ENCODE peak calls at places on chromosomes 1 and 21, in eight cellular contexts. P, T, B, L, H, G, C and W are unnamed samples.

GRCh38 chr1:150192012-150192411 is 42.3 kb downstream of the PLEKHO1 start:
- DNase-seq in P (peak), T (no peak), B (peak), L (no peak), H (peak), G (no peak), C (no peak), W (peak)

GRCh38 chr1:206699626-206700025 is 14.9 kb downstream of the MAPKAPK2 start:
- DNase-seq in P (peak), T (no peak), B (no peak), L (no peak), H (no peak), G (no peak), C (peak), W (no peak)

GRCh38 chr1:235739124-235739523 is 89.5 kb upstream of the GNG4 start:
- DNase-seq in P (peak), T (no peak), B (peak), L (no peak), H (peak), G (peak), C (no peak), W (no peak)

GRCh38 chr1:47866631-47867446 is 130.3 kb downstream of the TRABD2B start:
- DNase-seq in P (peak), T (no peak), B (no peak), L (no peak), H (no peak), G (no peak), C (no peak), W (no peak)

GRCh38 chr1:18481190-18481920 is 625 bp downstream of the KLHDC7A start:
- DNase-seq in P (no peak), T (no peak), B (no peak), L (no peak), H (no peak), G (no peak), C (no peak), W (peak)

GRCh38 chr21:46295996-46296752 is 10.0 kb downstream of the YBEY start:
- DNase-seq in P (peak), T (peak), B (peak), L (no peak), H (peak), G (peak), C (peak), W (no peak)

GRCh38 chr1:213623103-213623581 is 364.6 kb upstream of the PROX1 start:
- DNase-seq in P (no peak), T (peak), B (no peak), L (no peak), H (no peak), G (no peak), C (no peak), W (no peak)

GRCh38 chr1:61083014-61083798 is 845 bp downstream of the NFIA start:
- DNase-seq in P (peak), T (peak), B (no peak), L (no peak), H (no peak), G (no peak), C (peak), W (no peak)

GRCh38 chr1:223180803-223181321 is 37.8 kb upstream of the TLR5 start:
- DNase-seq in P (peak), T (no peak), B (no peak), L (no peak), H (no peak), G (no peak), C (no peak), W (no peak)

GRCh38 chr1:12380316-12381249 is 150.8 kb downstream of the VPS13D start:
- DNase-seq in P (no peak), T (no peak), B (no peak), L (no peak), H (no peak), G (no peak), C (no peak), W (no peak)

GRCh38 chr1:169924829-169925228 is 31.1 kb upstream of the SCYL3 start:
- DNase-seq in P (no peak), T (no peak), B (no peak), L (no peak), H (no peak), G (no peak), C (no peak), W (no peak)

GRCh38 chr1:178536844-178537371 is 24.0 kb downstream of the TEX35 start:
- DNase-seq in P (peak), T (no peak), B (peak), L (no peak), H (peak), G (peak), C (no peak), W (no peak)

GRCh38 chr1:76068953-76069561 is 5.5 kb upstream of the ST6GALNAC3 start:
- DNase-seq in P (peak), T (no peak), B (no peak), L (no peak), H (no peak), G (no peak), C (no peak), W (no peak)

GRCh38 chr1:231200417-231201031 is 38.7 kb downstream of the TRIM67 start:
- DNase-seq in P (peak), T (peak), B (peak), L (no peak), H (peak), G (no peak), C (no peak), W (no peak)

GRCh38 chr1:216310776-216311175 is 112.5 kb downstream of the USH2A start:
- DNase-seq in P (peak), T (peak), B (peak), L (peak), H (peak), G (no peak), C (no peak), W (no peak)

GRCh38 chr1:5901150-5901549 is 91.1 kb downstream of the NPHP4 start:
- DNase-seq in P (no peak), T (no peak), B (no peak), L (no peak), H (no peak), G (no peak), C (no peak), W (no peak)

GRCh38 chr1:234601217-234602017 is 8.6 kb downstream of the IRF2BP2 start:
- DNase-seq in P (peak), T (peak), B (peak), L (no peak), H (no peak), G (no peak), C (no peak), W (no peak)

GRCh38 chr21:36881223-36881622 is 85.2 kb downstream of the HLCS start:
- DNase-seq in P (no peak), T (no peak), B (peak), L (no peak), H (peak), G (no peak), C (no peak), W (no peak)

GRCh38 chr1:162218546-162218945 is 149.1 kb downstream of the NOS1AP start:
- DNase-seq in P (no peak), T (no peak), B (no peak), L (no peak), H (no peak), G (no peak), C (no peak), W (no peak)

GRCh38 chr21:38716088-38716487 is 89.6 kb upstream of the ETS2 start:
- DNase-seq in P (no peak), T (no peak), B (no peak), L (no peak), H (no peak), G (no peak), C (no peak), W (no peak)

GRCh38 chr1:3162483-3162882 is 93.5 kb downstream of the PRDM16 start:
- DNase-seq in P (no peak), T (peak), B (no peak), L (no peak), H (no peak), G (no peak), C (no peak), W (no peak)

GRCh38 chr1:215106067-215106466 is 23.5 kb downstream of the KCNK2 start:
- DNase-seq in P (no peak), T (no peak), B (no peak), L (no peak), H (no peak), G (no peak), C (no peak), W (no peak)

GRCh38 chr1:98991127-98992003 is 13.3 kb downstream of the PLPPR5 start:
- DNase-seq in P (peak), T (peak), B (peak), L (no peak), H (peak), G (peak), C (no peak), W (peak)

GRCh38 chr1:245946905-245947304 is 560.2 kb downstream of the SMYD3 start:
- DNase-seq in P (peak), T (no peak), B (no peak), L (no peak), H (no peak), G (no peak), C (no peak), W (no peak)

GRCh38 chr1:171188388-171189266 is 3.5 kb downstream of the FMO2 start:
- DNase-seq in P (peak), T (peak), B (peak), L (no peak), H (peak), G (no peak), C (no peak), W (no peak)

GRCh38 chr1:17239420-17239819 is 9.5 kb upstream of the PADI3 start:
- DNase-seq in P (peak), T (peak), B (peak), L (peak), H (peak), G (no peak), C (no peak), W (peak)

GRCh38 chr1:226482975-226483660 is 65.4 kb upstream of the STUM start:
- DNase-seq in P (no peak), T (no peak), B (no peak), L (no peak), H (no peak), G (no peak), C (no peak), W (no peak)

GRCh38 chr1:97119775-97120174 is 398.2 kb downstream of the PTBP2 start:
- DNase-seq in P (no peak), T (no peak), B (no peak), L (no peak), H (no peak), G (no peak), C (no peak), W (no peak)

GRCh38 chr1:50236656-50237055 is 127.9 kb downstream of the ELAVL4 start:
- DNase-seq in P (no peak), T (no peak), B (no peak), L (no peak), H (no peak), G (no peak), C (no peak), W (no peak)

GRCh38 chr1:106746448-106747085 is 309.9 kb upstream of the PRMT6 start:
- DNase-seq in P (no peak), T (no peak), B (no peak), L (no peak), H (no peak), G (no peak), C (no peak), W (peak)

DNA sequence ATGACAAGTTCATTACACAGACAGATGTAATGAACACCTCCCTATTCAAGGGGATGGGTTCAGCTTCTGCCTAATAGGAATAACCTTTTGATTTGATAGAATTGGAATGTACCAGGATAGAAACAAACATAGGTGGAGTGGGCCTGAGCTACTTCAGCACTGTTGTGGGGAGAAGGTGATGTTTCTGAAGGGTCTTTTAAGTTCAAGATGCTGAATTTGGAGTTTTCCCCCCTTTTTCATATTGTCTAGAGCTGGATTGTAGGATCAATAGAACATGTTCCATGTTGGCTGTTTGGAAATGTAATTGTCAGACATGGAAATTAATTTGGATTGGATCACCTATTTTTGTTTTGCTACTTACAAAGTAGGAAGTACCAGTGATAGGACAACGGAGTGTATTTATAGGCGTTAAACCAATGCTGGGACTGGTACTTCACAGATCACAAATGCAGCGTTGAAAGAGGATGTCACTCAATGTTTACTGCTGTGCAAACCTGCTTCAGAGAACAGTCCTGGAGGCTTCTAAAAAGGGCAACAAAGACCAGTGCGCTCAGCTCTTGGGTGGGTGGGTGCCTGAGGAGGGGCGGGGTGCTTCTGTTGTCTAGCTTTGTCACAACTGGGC is 2.0 kb downstream of the C1orf21 start:
- DNase-seq in P (no peak), T (peak), B (no peak), L (no peak), H (no peak), G (no peak), C (no peak), W (no peak)
- H3K4me3 ChIP-seq in P (peak), T (peak), B (no peak), L (peak), H (no peak), G (peak), C (peak), W (no peak)

GRCh38 chr1:67213164-67213563 is 46.9 kb downstream of the IL23R start:
- DNase-seq in P (peak), T (no peak), B (peak), L (no peak), H (no peak), G (no peak), C (no peak), W (no peak)
- TF ChIP-seq CTCF in P (peak), T (peak), B (peak), L (no peak), H (peak), G (peak), C (peak), W (peak)

DNA sequence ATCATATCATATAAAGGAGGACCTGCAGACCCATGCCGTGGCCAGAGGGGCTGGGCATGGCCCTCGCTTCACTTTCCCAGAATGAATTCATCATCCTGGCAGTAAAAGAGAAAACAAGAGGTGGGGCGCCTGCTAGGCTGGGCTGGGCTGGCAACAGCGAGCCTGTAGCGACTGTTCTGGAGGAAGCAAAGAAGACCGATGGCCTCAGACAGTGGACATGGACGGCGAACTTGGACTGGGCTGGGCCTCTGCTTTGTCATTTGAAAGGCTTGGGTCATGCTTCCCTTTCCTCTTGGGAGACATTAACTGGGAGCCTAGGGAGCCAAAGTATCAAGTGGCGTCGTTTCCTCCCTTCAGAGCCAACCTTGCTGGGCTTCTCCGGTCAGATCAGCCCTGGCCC is 401 bp upstream of the FAM3B start:
- DNase-seq in P (no peak), T (no peak), B (no peak), L (no peak), H (no peak), G (no peak), C (no peak), W (no peak)
- H3K4me3 ChIP-seq in P (no peak), T (no peak), B (no peak), L (peak), H (no peak), G (no peak), C (peak), W (peak)

GRCh38 chr1:28450561-28450960 is 55.3 kb upstream of the RCC1 start:
- DNase-seq in P (no peak), T (no peak), B (no peak), L (no peak), H (no peak), G (no peak), C (no peak), W (no peak)

GRCh38 chr1:28451011-28451410 is 54.8 kb upstream of the RCC1 start:
- DNase-seq in P (no peak), T (no peak), B (no peak), L (no peak), H (no peak), G (no peak), C (no peak), W (no peak)

GRCh38 chr1:28447674-28448073 is 58.2 kb upstream of the RCC1 start:
- DNase-seq in P (no peak), T (no peak), B (no peak), L (no peak), H (no peak), G (no peak), C (no peak), W (no peak)

GRCh38 chr1:28449904-28450303 is 55.9 kb upstream of the RCC1 start:
- DNase-seq in P (peak), T (no peak), B (no peak), L (no peak), H (no peak), G (no peak), C (no peak), W (no peak)
- TF ChIP-seq CTCF in P (no peak), T (no peak), B (no peak), L (no peak), H (no peak), G (no peak), C (no peak), W (no peak)

GRCh38 chr1:25564777-25565176 is 21.4 kb downstream of the LDLRAP1 start:
- DNase-seq in P (no peak), T (no peak), B (no peak), L (no peak), H (no peak), G (no peak), C (no peak), W (no peak)
- H3K4me3 ChIP-seq in P (no peak), T (no peak), B (no peak), L (no peak), H (no peak), G (no peak), C (no peak), W (no peak)

GRCh38 chr1:155960081-155960745 is 18.1 kb downstream of the ARHGEF2 start:
- DNase-seq in P (no peak), T (no peak), B (no peak), L (no peak), H (no peak), G (no peak), C (no peak), W (no peak)

GRCh38 chr1:155966135-155966534 is 12.2 kb downstream of the ARHGEF2 start:
- DNase-seq in P (no peak), T (no peak), B (no peak), L (no peak), H (no peak), G (no peak), C (no peak), W (no peak)

GRCh38 chr1:155961937-155962336 is 16.4 kb downstream of the ARHGEF2 start:
- DNase-seq in P (peak), T (no peak), B (peak), L (no peak), H (peak), G (peak), C (no peak), W (peak)

GRCh38 chr1:155964193-155964592 is 14.2 kb downstream of the ARHGEF2 start:
- DNase-seq in P (no peak), T (no peak), B (no peak), L (no peak), H (no peak), G (no peak), C (no peak), W (no peak)

DNA sequence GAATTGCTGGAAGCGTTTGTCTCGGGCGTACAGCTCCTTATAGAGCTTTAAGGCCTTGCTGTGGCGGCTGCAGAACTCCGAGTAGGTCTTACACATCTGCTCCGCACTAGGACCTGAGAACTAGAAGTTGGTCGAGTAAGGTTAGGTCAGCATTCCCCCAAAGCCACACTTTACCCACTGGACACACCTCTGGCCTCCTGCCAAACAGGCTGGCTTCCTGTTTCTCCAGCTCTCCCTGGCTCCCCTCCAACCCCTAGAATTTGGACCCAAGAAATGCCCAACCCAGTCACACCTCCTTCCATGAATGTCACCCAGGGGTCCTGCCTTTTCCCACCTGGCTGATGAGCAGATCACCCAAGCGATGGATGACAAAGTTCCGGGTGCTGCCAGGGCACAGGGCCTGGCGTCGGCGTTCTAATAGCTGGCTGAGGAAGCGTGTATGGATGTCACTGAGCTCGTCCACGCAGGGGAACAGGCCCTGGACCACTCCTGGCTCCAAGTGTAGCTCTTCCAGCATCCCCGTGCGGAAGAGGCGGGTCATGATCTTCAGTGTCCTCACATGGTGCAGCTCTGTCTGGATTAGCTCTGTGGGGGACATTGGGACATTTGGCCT is 15.6 kb downstream of the ARHGEF2 start:
- DNase-seq in P (peak), T (no peak), B (no peak), L (no peak), H (no peak), G (no peak), C (no peak), W (no peak)
- TF ChIP-seq CTCF in P (no peak), T (no peak), B (no peak), L (no peak), H (no peak), G (no peak), C (no peak), W (no peak)

DNA sequence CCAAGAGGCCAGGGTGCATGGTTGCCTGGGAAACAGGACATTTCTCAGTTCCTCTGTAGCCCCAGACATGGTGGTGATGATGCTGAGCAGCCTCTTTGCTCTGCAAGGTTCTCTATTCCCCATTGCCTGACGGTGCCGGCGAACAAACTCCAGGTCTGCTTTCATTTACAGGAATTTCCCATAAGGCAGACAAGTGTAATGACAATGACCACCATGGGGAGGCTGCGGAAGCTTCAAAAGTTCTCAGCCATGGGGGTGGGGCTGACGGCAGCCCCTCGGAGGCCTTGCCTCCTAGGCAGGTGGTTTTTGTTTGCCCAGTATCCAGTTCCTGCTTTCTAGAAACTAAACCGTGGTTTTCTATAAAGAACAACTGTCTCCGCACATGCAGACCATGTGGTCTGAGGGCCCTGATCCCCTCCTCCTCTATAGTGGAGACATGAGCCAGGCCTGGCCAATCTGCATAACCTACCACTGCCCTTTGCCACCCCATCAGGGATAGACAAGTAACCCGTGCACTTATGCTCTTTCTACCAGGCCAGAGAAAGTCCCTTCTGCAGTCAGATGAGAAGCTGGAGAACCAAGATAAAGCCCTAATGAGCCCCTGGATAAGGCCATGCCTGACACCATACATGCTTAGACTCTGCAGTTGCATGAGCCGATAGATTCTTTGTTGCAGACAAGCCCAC is 54.0 kb downstream of the LDLRAD2 start:
- DNase-seq in P (no peak), T (no peak), B (no peak), L (peak), H (no peak), G (no peak), C (no peak), W (no peak)
- H3K4me3 ChIP-seq in P (no peak), T (no peak), B (no peak), L (peak), H (no peak), G (no peak), C (no peak), W (no peak)

GRCh38 chr1:240831922-240832321 is 220.0 kb upstream of the GREM2 start:
- DNase-seq in P (no peak), T (no peak), B (no peak), L (no peak), H (no peak), G (no peak), C (no peak), W (no peak)
- TF ChIP-seq CTCF in P (peak), T (peak), B (peak), L (no peak), H (peak), G (no peak), C (no peak), W (no peak)